ENCODE peak calls at places on chromosomes 16 and 17, in four cellular contexts. L, U, E and K are unnamed samples.

GRCh38 chr17:55245986-55246385 is 18.8 kb upstream of the HLF start:
- DNase-seq in U (no peak), E (no peak), L (no peak), K (no peak)

GRCh38 chr17:33290156-33290697 is 2.9 kb downstream of the ASIC2 start:
- DNase-seq in E (no peak), U (no peak), L (no peak), K (no peak)

GRCh38 chr16:77169650-77170236 is 21.2 kb upstream of the MON1B start:
- DNase-seq in U (peak; percentile 17), E (peak; percentile 52), L (no peak), K (peak; percentile 45)

GRCh38 chr17:57672205-57672632 is 72.9 kb downstream of the CCDC182 start:
- DNase-seq in L (no peak), E (no peak), U (no peak), K (peak; percentile 58)

GRCh38 chr17:67531291-67531690 is 154.2 kb downstream of the PITPNC1 start:
- DNase-seq in L (no peak), U (no peak), E (no peak), K (peak; percentile 50)

GRCh38 chr17:66302761-66303626 is 581 bp downstream of the PRKCA start:
- DNase-seq in U (no peak), L (no peak), E (peak; percentile 70), K (peak; percentile 80)

GRCh38 chr17:66508896-66509843 is 206.8 kb downstream of the PRKCA start:
- DNase-seq in L (no peak), U (no peak), E (no peak), K (no peak)

GRCh38 chr16:85557083-85557975 is 55.8 kb upstream of the GSE1 start:
- DNase-seq in L (no peak), U (no peak), E (peak; percentile 75), K (peak; percentile 61)

GRCh38 chr17:66717680-66718079 is 117.2 kb upstream of the CACNG5 start:
- DNase-seq in E (no peak), L (no peak), U (no peak), K (no peak)

GRCh38 chr17:81206657-81207056 is 16.1 kb downstream of the CEP131 start:
- DNase-seq in U (no peak), L (no peak), E (no peak), K (no peak)

GRCh38 chr17:50881182-50881581 is 15.0 kb upstream of the TOB1 start:
- DNase-seq in U (no peak), L (no peak), E (no peak), K (no peak)

GRCh38 chr16:659618-660017 is 8.3 kb upstream of the RHOT2 start:
- DNase-seq in L (no peak), U (no peak), E (no peak), K (no peak)

GRCh38 chr17:44004077-44004760 is at the start of gene NAGS:
- DNase-seq in L (no peak), U (no peak), E (peak; percentile 67), K (peak; percentile 48)

GRCh38 chr16:87437911-87438610 is 45.9 kb downstream of the MAP1LC3B start:
- DNase-seq in E (no peak), L (no peak), U (no peak), K (peak; percentile 61)

GRCh38 chr16:1108299-1109252 is 12.5 kb upstream of the C1QTNF8 start:
- DNase-seq in U (no peak), L (no peak), E (no peak), K (no peak)

GRCh38 chr17:66399441-66399840 is 97.0 kb downstream of the PRKCA start:
- DNase-seq in L (no peak), U (no peak), E (no peak), K (no peak)

GRCh38 chr17:77865109-77865611 is 93.3 kb upstream of the TNRC6C start:
- DNase-seq in U (no peak), L (no peak), E (no peak), K (peak; percentile 73)

GRCh38 chr17:1597861-1598342 is 30.7 kb downstream of the SLC43A2 start:
- DNase-seq in U (no peak), L (no peak), E (peak; percentile 80), K (no peak)

GRCh38 chr17:1561420-1562177 is 993 bp downstream of the PITPNA start:
- DNase-seq in U (no peak), L (no peak), E (no peak), K (peak; percentile 79)

GRCh38 chr16:65666132-65666869 is 544.4 kb upstream of the CDH11 start:
- DNase-seq in E (peak; percentile 81), L (no peak), U (no peak), K (no peak)

GRCh38 chr17:10109146-10109545 is 89.3 kb downstream of the GAS7 start:
- DNase-seq in L (no peak), E (no peak), U (no peak), K (no peak)

GRCh38 chr17:18958611-18959010 is 6.6 kb downstream of the SLC5A10 start:
- DNase-seq in L (no peak), U (no peak), E (no peak), K (no peak)

GRCh38 chr17:56570199-56570598 is 23.3 kb upstream of the NOG start:
- DNase-seq in L (no peak), E (no peak), U (no peak), K (no peak)
- TF ChIP-seq TCF12 in L (no peak), E (no peak), U (no peak), K (no peak)

GRCh38 chr16:29009050-29009837 is 24.4 kb downstream of the LAT start:
- DNase-seq in E (no peak), L (no peak), U (no peak), K (no peak)
- TF ChIP-seq JUND in E (no peak), L (no peak), U (no peak), K (no peak)

GRCh38 chr16:4846503-4846900 is 586 bp downstream of the GLYR1 start:
- DNase-seq in E (peak; percentile 35), U (no peak), L (no peak), K (peak; percentile 42)
- TF ChIP-seq TCF12 in E (no peak), U (no peak), L (no peak), K (no peak)

GRCh38 chr17:45228985-45229517 is 7.4 kb downstream of the FMNL1 start:
- DNase-seq in U (no peak), E (peak; percentile 56), L (peak; percentile 68), K (no peak)
- TF ChIP-seq JUND in U (no peak), E (no peak), L (peak; percentile 65), K (no peak)